ENCODE peak calls at places on chromosomes 3 and 15, in ten cellular contexts. M is stimulated activated CD4-positive, alpha-beta T cell treated with anti-CD3 and anti-CD28 coated beads, TNF-alpha, amount 100 ng/mL, for 4 hours; Y is adrenal gland; D is AG08395; P is H54; B is progenitor cell of endocrine pancreas; K is body of pancreas; W is heart right ventricle; O is Panc1; Q is 8988T. H is an unnamed sample.

GRCh38 chr15:88900309-88900981 is 5.1 kb upstream of the HAPLN3 start:
- DNase-seq in M (no peak), O (no peak), K (no peak), P (no peak), Q (no peak), B (no peak), D (peak; percentile 57), Y (no peak), W (no peak), H (peak; percentile 62)

GRCh38 chr15:83100072-83100646 is 7.3 kb upstream of the TM6SF1 start:
- DNase-seq in M (no peak), Q (no peak), W (no peak), P (no peak), B (no peak), D (no peak), Y (no peak), K (no peak), O (no peak), H (no peak)

GRCh38 chr3:127207727-127208482 is 15.0 kb downstream of the PRR23E start:
- DNase-seq in Q (no peak), P (no peak), B (no peak), W (no peak), O (no peak), M (no peak), D (no peak), K (no peak), Y (no peak), H (no peak)

GRCh38 chr3:10804183-10804648 is 11.8 kb upstream of the SLC6A11 start:
- DNase-seq in W (no peak), O (no peak), D (no peak), Y (no peak), K (peak; percentile 59), B (no peak), P (no peak), M (no peak), Q (no peak), H (peak; percentile 5)

GRCh38 chr3:41320953-41321641 is 121.8 kb downstream of the CTNNB1 start:
- DNase-seq in P (no peak), Y (no peak), O (no peak), B (no peak), Q (no peak), W (no peak), K (no peak), M (no peak), D (no peak), H (no peak)

GRCh38 chr15:95940431-95940985 is 390.0 kb upstream of the NR2F2 start:
- DNase-seq in O (no peak), Q (no peak), B (no peak), W (no peak), K (no peak), D (no peak), M (no peak), Y (no peak), P (no peak), H (no peak)

GRCh38 chr3:125431391-125431790 is 56.3 kb upstream of the ZNF148 start:
- DNase-seq in Y (no peak), Q (no peak), P (no peak), O (no peak), D (peak; percentile 70), W (no peak), M (no peak), K (no peak), B (no peak), H (peak; percentile 20)

GRCh38 chr3:196541684-196542445 is 26.5 kb downstream of the WDR53 start:
- DNase-seq in W (no peak), P (no peak), B (no peak), M (no peak), Y (no peak), O (no peak), D (no peak), Q (no peak), K (no peak), H (no peak)

GRCh38 chr15:52251144-52251860 is 44.3 kb downstream of the MYO5C start:
- DNase-seq in Y (no peak), Q (no peak), D (no peak), M (no peak), B (no peak), K (no peak), P (no peak), W (no peak), O (no peak), H (no peak)

GRCh38 chr3:141498592-141499223 is 11.9 kb downstream of the RASA2 start:
- DNase-seq in M (peak; percentile 77), Q (no peak), Y (peak; percentile 66), W (no peak), D (no peak), O (no peak), B (no peak), K (no peak), P (no peak), H (no peak)

GRCh38 chr15:95715116-95715888 is 615.2 kb upstream of the NR2F2 start:
- DNase-seq in B (no peak), Y (no peak), K (no peak), Q (no peak), O (no peak), P (no peak), W (no peak), M (no peak), D (no peak), H (no peak)

GRCh38 chr3:101329016-101329673 is 8.8 kb upstream of the IMPG2 start:
- DNase-seq in K (no peak), P (no peak), M (no peak), O (no peak), Y (no peak), Q (no peak), B (no peak), W (no peak), D (no peak), H (no peak)

GRCh38 chr3:67437090-67437489 is 217.3 kb downstream of the SUCLG2 start:
- DNase-seq in W (no peak), D (no peak), P (no peak), B (no peak), O (no peak), K (no peak), Q (no peak), Y (no peak), M (no peak), H (peak; percentile 43)

GRCh38 chr15:43190178-43190577 is 5.0 kb downstream of the CCNDBP1 start:
- DNase-seq in W (peak; percentile 74), Y (peak; percentile 58), K (peak; percentile 42), O (no peak), B (no peak), P (no peak), M (no peak), Q (no peak), D (no peak), H (no peak)

GRCh38 chr3:12187448-12188327 is 29.0 kb upstream of the TIMP4 start:
- DNase-seq in P (no peak), M (peak; percentile 12), O (no peak), Y (no peak), W (peak; percentile 34), B (no peak), K (no peak), D (peak; percentile 56), Q (no peak), H (peak; percentile 63)

GRCh38 chr3:86991840-86992430 is 986 bp upstream of the VGLL3 start:
- DNase-seq in W (no peak), Y (no peak), Q (no peak), B (no peak), P (no peak), M (no peak), O (no peak), D (no peak), K (no peak), H (no peak)

GRCh38 chr15:98063311-98063710 is 102.8 kb downstream of the ARRDC4 start:
- DNase-seq in W (no peak), M (no peak), Q (no peak), K (no peak), Y (no peak), B (no peak), P (no peak), O (no peak), D (peak; percentile 39), H (no peak)

GRCh38 chr15:74376825-74377581 is 9.6 kb upstream of the CYP11A1 start:
- DNase-seq in M (no peak), D (no peak), W (no peak), Y (no peak), B (no peak), O (no peak), P (no peak), Q (no peak), K (no peak), H (no peak)

GRCh38 chr15:72197045-72197459 is 535 bp downstream of the GRAMD2A start:
- DNase-seq in D (no peak), M (no peak), P (no peak), B (no peak), O (no peak), K (no peak), Q (no peak), Y (no peak), W (no peak), H (no peak)

GRCh38 chr3:139123377-139124095 is 78.8 kb upstream of the PRR23C start:
- DNase-seq in Q (no peak), Y (no peak), D (peak; percentile 33), M (no peak), B (no peak), P (no peak), K (no peak), O (no peak), W (no peak), H (no peak)

GRCh38 chr3:51500632-51501131 is 867 bp upstream of the DCAF1 start:
- DNase-seq in K (peak; percentile 38), B (no peak), D (no peak), M (no peak), Y (peak; percentile 48), O (no peak), P (no peak), W (peak; percentile 23), Q (no peak), H (no peak)

GRCh38 chr3:147421184-147421912 is 12.2 kb downstream of the ZIC1 start:
- DNase-seq in Y (no peak), D (no peak), O (no peak), Q (no peak), M (no peak), B (no peak), K (no peak), P (no peak), W (no peak), H (no peak)

GRCh38 chr15:51093488-51093864 is 1.2 kb downstream of the TNFAIP8L3 start:
- DNase-seq in O (no peak), W (no peak), B (no peak), Y (no peak), D (no peak), Q (no peak), P (no peak), K (no peak), M (no peak), H (no peak)

GRCh38 chr3:150751781-150752263 is 11.1 kb downstream of the SIAH2 start:
- DNase-seq in Y (no peak), O (no peak), Q (no peak), K (no peak), B (no peak), M (no peak), P (no peak), D (no peak), W (no peak), H (no peak)

GRCh38 chr15:52730163-52730562 is 51.0 kb upstream of the ATOSA start:
- DNase-seq in Q (no peak), P (no peak), D (peak; percentile 61), O (no peak), K (no peak), W (no peak), Y (no peak), M (peak; percentile 2), B (no peak), H (peak; percentile 81)